ENCODE peak calls at places on chromosomes 13 and 19, in six cellular contexts. B, N, P, L, X and O are unnamed samples.

GRCh38 chr13:99357149-99357596 is 50.0 kb upstream of the GPR183 start:
- DNase-seq in N (no peak), B (no peak), P (peak; percentile 36), X (peak; percentile 22), L (no peak), O (no peak)

GRCh38 chr19:3612901-3613741 is 6.4 kb upstream of the TBXA2R start:
- DNase-seq in P (peak; percentile 82), L (no peak), N (no peak), X (peak; percentile 77), B (peak; percentile 64), O (no peak)

GRCh38 chr13:46565808-46566750 is 13.1 kb downstream of the LRCH1 start:
- DNase-seq in P (no peak), B (no peak), N (no peak), L (no peak), X (no peak), O (no peak)

GRCh38 chr19:13794388-13794751 is 873 bp upstream of the ZSWIM4 start:
- DNase-seq in L (no peak), X (no peak), N (no peak), P (no peak), B (no peak), O (no peak)

GRCh38 chr13:41291246-41291645 is 19.8 kb upstream of the NAA16 start:
- DNase-seq in X (no peak), P (no peak), B (no peak), L (no peak), N (no peak), O (no peak)

GRCh38 chr19:29645911-29646310 is 19.4 kb upstream of the PLEKHF1 start:
- DNase-seq in N (no peak), X (no peak), L (peak; percentile 27), B (no peak), P (no peak), O (no peak)

GRCh38 chr19:38617764-38618589 is at the start of gene MAP4K1:
- DNase-seq in X (no peak), N (no peak), P (no peak), B (no peak), L (no peak), O (peak; percentile 16)

GRCh38 chr13:87944038-87944437 is 272.9 kb downstream of the SLITRK5 start:
- DNase-seq in N (no peak), B (no peak), X (no peak), L (no peak), P (no peak), O (no peak)

GRCh38 chr19:24166055-24166454 is 79.1 kb downstream of the ZNF254 start:
- DNase-seq in N (no peak), B (no peak), P (no peak), L (no peak), X (no peak), O (no peak)

GRCh38 chr19:11460207-11460606 is 20.6 kb downstream of the ELAVL3 start:
- DNase-seq in B (peak; percentile 80), N (no peak), X (no peak), P (peak; percentile 56), L (no peak), O (no peak)

GRCh38 chr19:19490247-19490968 is 24.9 kb downstream of the TSSK6 start:
- DNase-seq in P (peak; percentile 66), N (peak; percentile 56), B (peak; percentile 83), X (peak; percentile 87), L (peak; percentile 75), O (peak; percentile 76)

GRCh38 chr19:39533791-39534190 is 1.1 kb upstream of the EID2B start:
- DNase-seq in X (no peak), B (no peak), P (no peak), N (no peak), L (no peak), O (no peak)

GRCh38 chr19:19513671-19514070 is 1.7 kb downstream of the TSSK6 start:
- DNase-seq in B (no peak), X (no peak), P (no peak), N (no peak), L (no peak), O (no peak)

GRCh38 chr19:51119089-51119488 is 5.6 kb upstream of the SIGLEC9 start:
- DNase-seq in P (no peak), B (no peak), L (no peak), N (no peak), X (no peak), O (no peak)

GRCh38 chr13:68056816-68057710 is 826.9 kb upstream of the PCDH9 start:
- DNase-seq in L (peak; percentile 45), X (no peak), P (no peak), B (no peak), N (no peak), O (peak; percentile 47)

GRCh38 chr13:96052655-96053002 is 572 bp downstream of the UGGT2 start:
- DNase-seq in X (peak; percentile 70), B (peak; percentile 61), N (peak; percentile 37), L (peak; percentile 52), P (peak; percentile 20), O (peak; percentile 11)

GRCh38 chr19:18366027-18366435 is 19.9 kb upstream of the GDF15 start:
- DNase-seq in P (no peak), B (no peak), X (no peak), N (no peak), L (no peak), O (no peak)

GRCh38 chr13:35190241-35190640 is 248.2 kb downstream of the NBEA start:
- DNase-seq in N (no peak), B (no peak), P (no peak), X (no peak), L (no peak), O (no peak)

GRCh38 chr19:58516246-58516836 is 3.3 kb downstream of the ZBTB45 start:
- DNase-seq in L (no peak), B (no peak), X (no peak), N (no peak), P (no peak), O (no peak)

GRCh38 chr13:76853481-76853880 is 32.7 kb downstream of the KCTD12 start:
- DNase-seq in L (no peak), B (no peak), P (no peak), X (no peak), N (no peak), O (no peak)

GRCh38 chr13:44086389-44086788 is 206.7 kb downstream of the LACC1 start:
- DNase-seq in L (no peak), X (no peak), B (no peak), P (no peak), N (no peak), O (no peak)

GRCh38 chr13:36601186-36601585 is 72.6 kb upstream of the SERTM1 start:
- DNase-seq in P (no peak), N (no peak), B (no peak), X (no peak), L (no peak), O (no peak)

GRCh38 chr19:34225659-34226015 is 28.7 kb upstream of the GARRE1 start:
- DNase-seq in X (no peak), N (no peak), L (no peak), B (no peak), P (no peak), O (no peak)

GRCh38 chr19:34218818-34219164 is 35.6 kb upstream of the GARRE1 start:
- DNase-seq in N (no peak), L (no peak), X (no peak), B (no peak), P (no peak), O (no peak)

GRCh38 chr19:34224996-34225658 is 29.2 kb upstream of the GARRE1 start:
- DNase-seq in L (no peak), B (no peak), X (no peak), N (no peak), P (no peak), O (no peak)

GRCh38 chr19:34220472-34221063 is 33.8 kb upstream of the GARRE1 start:
- DNase-seq in B (peak; percentile 67), N (peak; percentile 64), X (peak; percentile 73), L (peak; percentile 67), P (peak; percentile 67), O (peak; percentile 25)

DNA sequence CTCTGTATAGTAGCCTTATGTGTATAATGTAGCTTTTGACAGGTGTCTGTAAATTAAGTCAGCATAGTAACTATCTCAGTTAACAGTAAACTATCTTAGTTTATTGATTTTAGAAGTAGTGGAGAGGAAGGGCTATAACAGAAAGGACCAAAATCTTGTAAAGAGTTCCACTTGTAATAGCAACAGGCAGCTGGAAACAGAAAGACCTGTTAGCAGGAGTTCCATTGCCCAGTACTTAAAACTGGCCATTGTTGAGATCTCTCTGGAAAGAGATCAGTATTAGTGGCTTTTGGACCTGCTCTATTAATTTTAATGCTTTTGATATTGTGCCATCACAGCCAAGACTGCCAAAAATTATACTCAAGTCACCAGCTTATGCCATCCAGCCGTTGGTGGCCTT is 32.0 kb upstream of the GARRE1 start:
- DNase-seq in P (no peak), L (no peak), N (no peak), B (no peak), X (no peak), O (no peak)
- TF ChIP-seq JUND in P (no peak), L (no peak), N (no peak), B (no peak), X (no peak), O (no peak)

GRCh38 chr19:1411255-1412191 is 4.1 kb downstream of the DAZAP1 start:
- DNase-seq in X (no peak), P (no peak), N (no peak), B (no peak), L (no peak), O (peak; percentile 55)
- TF ChIP-seq JUND in X (no peak), P (no peak), N (no peak), B (no peak), L (no peak), O (no peak)

GRCh38 chr19:46147791-46148288 is at the start of gene IGFL2:
- DNase-seq in N (peak; percentile 15), L (no peak), P (no peak), X (no peak), B (no peak), O (no peak)
- TF ChIP-seq JUND in N (peak; percentile 9), L (no peak), P (no peak), X (no peak), B (no peak), O (no peak)

GRCh38 chr13:111110054-111110453 is 5.1 kb upstream of the ARHGEF7 start:
- DNase-seq in X (no peak), L (no peak), N (no peak), P (no peak), B (no peak), O (no peak)

GRCh38 chr13:111112196-111112595 is 2.9 kb upstream of the ARHGEF7 start:
- DNase-seq in X (no peak), B (no peak), L (no peak), P (no peak), N (no peak), O (no peak)

GRCh38 chr13:111115051-111115840 is at the start of gene ARHGEF7:
- DNase-seq in P (peak; percentile 41), B (peak; percentile 86), X (peak; percentile 77), L (no peak), N (no peak), O (peak; percentile 4)

GRCh38 chr13:111114362-111115050 is 604 bp upstream of the ARHGEF7 start:
- DNase-seq in P (no peak), X (no peak), B (peak; percentile 77), N (no peak), L (no peak), O (peak; percentile 66)

DNA sequence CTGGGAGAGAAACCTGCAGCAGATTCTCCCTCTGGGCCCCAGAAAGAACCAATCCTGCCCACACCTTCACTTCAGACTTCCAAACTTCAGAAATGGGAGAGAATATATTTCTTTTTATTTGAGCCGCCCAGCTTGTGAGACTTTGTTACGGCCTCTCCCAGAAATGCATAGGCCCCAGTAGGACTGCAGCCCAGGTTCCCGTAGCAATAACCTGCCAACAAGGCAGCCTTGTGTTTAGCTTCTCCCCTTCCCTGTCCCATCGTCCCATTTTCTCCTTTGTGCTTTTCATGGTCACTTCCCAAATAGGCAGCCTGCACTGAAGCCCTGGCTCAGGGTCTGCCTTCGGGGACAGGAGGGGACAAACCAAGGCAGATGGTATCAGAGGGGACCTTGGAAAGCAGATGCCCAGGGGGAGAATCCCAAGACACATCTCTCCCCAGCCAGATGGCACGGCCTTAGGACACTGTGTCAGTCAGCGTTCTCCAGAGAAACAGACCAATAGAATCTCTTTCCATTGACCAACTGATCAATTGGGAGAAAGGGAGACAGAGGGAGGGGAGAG is 3.7 kb upstream of the ARHGEF7 start:
- DNase-seq in X (no peak), N (no peak), P (no peak), L (no peak), B (no peak), O (no peak)
- TF ChIP-seq JUND in X (no peak), N (no peak), P (no peak), L (no peak), B (no peak), O (no peak)